ENCODE peak calls at places on chromosomes 1 and 21, in seven cellular contexts. V is astrocyte, L is fibroblast of lung, M is hepatocyte, R is neural progenitor cell, W is H9, S is neuronal stem cell. Y is an unnamed sample.

GRCh38 chr1:8460132-8460544 is 142.2 kb downstream of the SLC45A1 start:
- DNase-seq in V (no peak), L (no peak), M (no peak), R (peak; percentile 79), W (no peak), S (peak; percentile 70), Y (no peak)

GRCh38 chr1:27566462-27567182 is 37.3 kb downstream of the AHDC1 start:
- DNase-seq in V (no peak), L (no peak), M (peak; percentile 32), R (peak; percentile 51), W (no peak), S (peak; percentile 37), Y (no peak)

GRCh38 chr1:47219590-47220220 is 12.3 kb downstream of the TAL1 start:
- DNase-seq in V (no peak), L (no peak), M (no peak), R (no peak), W (no peak), S (no peak), Y (no peak)

GRCh38 chr1:207863893-207864535 is 46.9 kb downstream of the CD34 start:
- DNase-seq in V (no peak), L (no peak), M (no peak), R (no peak), W (no peak), S (no peak), Y (no peak)

GRCh38 chr1:56526571-56527174 is 52.7 kb downstream of the PLPP3 start:
- DNase-seq in V (peak; percentile 34), L (peak; percentile 38), M (no peak), R (no peak), W (no peak), S (no peak), Y (no peak)

GRCh38 chr1:17596651-17597509 is 57.4 kb downstream of the ARHGEF10L start:
- DNase-seq in V (no peak), L (no peak), M (peak; percentile 74), R (no peak), W (no peak), S (no peak), Y (no peak)

GRCh38 chr1:29703596-29703995 is 467.3 kb downstream of the PTPRU start:
- DNase-seq in V (no peak), L (peak; percentile 49), M (peak; percentile 50), R (peak; percentile 72), W (peak; percentile 68), S (peak; percentile 58), Y (peak; percentile 45)

GRCh38 chr1:15214507-15214906 is 32.5 kb upstream of the FHAD1 start:
- DNase-seq in V (no peak), L (no peak), M (peak; percentile 76), R (peak; percentile 92), W (no peak), S (peak; percentile 92), Y (no peak)

GRCh38 chr1:2789986-2790581 is 11.4 kb downstream of the TTC34 start:
- DNase-seq in V (no peak), L (no peak), M (no peak), R (no peak), W (no peak), S (no peak), Y (no peak)

GRCh38 chr1:221672160-221672762 is 69.6 kb downstream of the DUSP10 start:
- DNase-seq in V (peak; percentile 62), L (peak; percentile 70), M (no peak), R (no peak), W (no peak), S (no peak), Y (peak; percentile 75)

GRCh38 chr1:119285482-119285881 is 83.1 kb upstream of the HAO2 start:
- DNase-seq in V (peak; percentile 63), L (peak; percentile 75), M (peak; percentile 67), R (peak; percentile 13), W (no peak), S (no peak), Y (peak; percentile 95)

GRCh38 chr1:59692591-59692990 is 122.2 kb upstream of the HOOK1 start:
- DNase-seq in V (peak; percentile 93), L (peak; percentile 95), M (peak; percentile 42), R (no peak), W (no peak), S (no peak), Y (no peak)

GRCh38 chr21:27261676-27262075 is 294.8 kb upstream of the ADAMTS5 start:
- DNase-seq in V (no peak), L (no peak), M (no peak), R (no peak), W (no peak), S (no peak), Y (no peak)

GRCh38 chr1:29398431-29398830 is 162.1 kb downstream of the PTPRU start:
- DNase-seq in V (peak; percentile 61), L (peak; percentile 73), M (peak; percentile 1), R (no peak), W (no peak), S (no peak), Y (peak; percentile 82)

GRCh38 chr1:101448018-101448417 is 211.2 kb downstream of the S1PR1 start:
- DNase-seq in V (no peak), L (no peak), M (no peak), R (no peak), W (no peak), S (no peak), Y (no peak)

GRCh38 chr1:114901739-114902255 is 47.1 kb downstream of the SYCP1 start:
- DNase-seq in V (no peak), L (no peak), M (no peak), R (peak; percentile 3), W (peak; percentile 34), S (no peak), Y (no peak)

GRCh38 chr1:212218911-212219310 is 66.3 kb upstream of the PPP2R5A start:
- DNase-seq in V (peak; percentile 89), L (peak; percentile 89), M (no peak), R (no peak), W (no peak), S (no peak), Y (no peak)

GRCh38 chr1:156623946-156624813 is 5.0 kb downstream of the HAPLN2 start:
- DNase-seq in V (no peak), L (peak; percentile 28), M (peak; percentile 75), R (peak; percentile 89), W (peak; percentile 86), S (peak; percentile 65), Y (peak; percentile 45)

GRCh38 chr21:23541571-23541970 is 2065.7 kb downstream of the MRPL39 start:
- DNase-seq in V (no peak), L (no peak), M (no peak), R (no peak), W (no peak), S (no peak), Y (no peak)

GRCh38 chr1:235888119-235888643 is 21.5 kb upstream of the LYST start:
- DNase-seq in V (no peak), L (no peak), M (no peak), R (no peak), W (no peak), S (no peak), Y (no peak)

DNA sequence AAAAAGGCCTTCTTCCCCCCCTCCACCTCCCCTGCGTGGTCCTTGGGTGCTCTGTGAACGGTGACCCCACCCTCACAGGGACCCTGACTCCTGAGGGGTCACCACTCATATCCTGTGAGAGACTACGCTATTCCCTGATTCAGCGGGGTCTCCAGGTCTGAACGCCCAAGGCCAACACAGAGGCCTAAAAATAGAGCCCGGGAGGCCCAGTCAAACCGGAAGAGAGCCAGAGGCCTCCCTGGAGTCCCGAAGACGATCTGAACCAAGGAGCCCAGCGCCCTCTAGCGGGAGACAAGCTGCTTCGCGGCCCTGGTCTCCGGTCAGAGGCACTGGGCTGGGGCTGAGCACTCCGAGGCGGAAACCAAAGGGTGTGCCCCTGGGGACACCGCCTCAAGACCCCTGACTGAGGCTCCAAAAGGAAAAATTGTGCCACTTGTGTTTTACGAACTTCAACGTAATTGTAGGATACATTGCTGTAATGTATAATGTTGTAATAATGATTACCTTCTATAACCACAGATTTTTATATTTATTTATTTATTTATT is 42.4 kb upstream of the PSEN2 start:
- DNase-seq in V (peak; percentile 78), L (peak; percentile 88), M (peak; percentile 95), R (peak; percentile 96), W (peak; percentile 96), S (peak; percentile 92), Y (peak; percentile 73)
- H3K4me2 ChIP-seq in V (peak overlapping the region; percentile 36), L (no peak overlapping the region), M (peak overlapping the region; percentile 41), R (no peak overlapping the region), W (no peak overlapping the region), S (no peak overlapping the region), Y (peak overlapping the region; percentile 43)

GRCh38 chr1:87685366-87686136 is 356.9 kb downstream of the LMO4 start:
- DNase-seq in V (peak; percentile 44), L (peak; percentile 44), M (peak; percentile 11), R (peak; percentile 47), W (peak; percentile 28), S (no peak), Y (no peak)
- H2AFZ ChIP-seq in V (peak overlapping the region; percentile 88), L (peak overlapping the region; percentile 93), M (peak overlapping the region; percentile 77), R (peak overlapping the region; percentile 62), W (peak overlapping the region; percentile 68), S (peak overlapping the region; percentile 93), Y (no peak overlapping the region)

DNA sequence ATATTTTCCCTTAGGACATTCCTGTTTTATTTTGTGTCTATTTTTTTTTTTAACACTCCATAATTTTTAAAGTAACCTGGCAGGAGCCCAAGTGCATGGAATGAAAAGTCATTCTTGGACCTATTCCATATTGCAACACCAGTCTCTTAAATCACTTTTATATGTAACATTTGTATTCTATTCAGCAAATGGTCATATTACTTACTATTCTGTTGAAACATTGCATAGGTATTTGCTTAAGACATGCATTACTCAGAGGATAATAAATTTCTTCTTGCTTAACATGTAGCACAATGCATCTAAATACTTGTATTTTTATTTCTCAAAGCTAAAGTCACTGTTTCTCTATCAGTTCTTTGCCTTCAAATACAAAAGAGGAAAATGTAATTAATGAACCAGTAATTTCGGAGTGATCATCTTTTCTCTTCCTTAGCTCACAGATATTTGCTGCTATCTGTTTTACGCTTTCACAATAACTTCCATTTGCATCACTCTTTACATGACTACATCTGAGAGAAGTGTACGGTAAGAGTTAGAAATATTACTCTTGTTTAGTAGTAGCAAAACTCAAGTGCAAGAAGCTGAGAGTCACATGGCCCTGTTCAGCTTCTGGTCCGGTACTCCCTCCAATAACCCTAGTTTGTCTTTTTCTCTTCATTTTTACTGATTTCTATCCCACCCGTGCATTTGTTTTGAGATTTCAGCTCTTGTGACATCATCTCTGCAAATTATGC is 394.8 kb downstream of the USP25 start:
- DNase-seq in V (peak; percentile 92), L (peak; percentile 92), M (peak; percentile 24), R (no peak), W (no peak), S (no peak), Y (peak; percentile 73)
- H3K4me2 ChIP-seq in V (peak overlapping the region; percentile 37), L (peak overlapping the region; percentile 68), M (peak overlapping the region; percentile 26), R (no peak overlapping the region), W (no peak overlapping the region), S (no peak overlapping the region), Y (peak overlapping the region; percentile 16)

GRCh38 chr1:153629343-153629665 is 1.1 kb downstream of the S100A1 start:
- DNase-seq in V (no peak), L (no peak), M (no peak), R (no peak), W (no peak), S (no peak), Y (no peak)

GRCh38 chr1:153629971-153630370 is 1.7 kb downstream of the S100A1 start:
- DNase-seq in V (no peak), L (no peak), M (no peak), R (no peak), W (no peak), S (no peak), Y (no peak)

GRCh38 chr1:153627797-153628626 is at the start of gene S100A1:
- DNase-seq in V (no peak), L (no peak), M (no peak), R (no peak), W (no peak), S (no peak), Y (no peak)

GRCh38 chr1:153630384-153630783 is 2.1 kb downstream of the S100A1 start:
- DNase-seq in V (no peak), L (no peak), M (no peak), R (no peak), W (no peak), S (no peak), Y (no peak)

GRCh38 chr1:153628638-153629342 is 556 bp downstream of the S100A1 start:
- DNase-seq in V (no peak), L (no peak), M (no peak), R (no peak), W (no peak), S (no peak), Y (no peak)
- H2AFZ ChIP-seq in V (no peak overlapping the region), L (no peak overlapping the region), M (no peak overlapping the region), R (no peak overlapping the region), W (no peak overlapping the region), S (peak overlapping the region; percentile 19), Y (no peak overlapping the region)